ENCODE peak calls at places on chromosomes 3 and 15, in four cellular contexts. One of them, this sample, is unnamed.

GRCh38 chr3:52479037-52479875 is 15.9 kb upstream of the STAB1 start:
- DNase-seq in right lobe of liver: no peak
- DNase-seq in fibroblast of villous mesenchyme: no peak
- DNase-seq in lower lobe of right lung: no peak
- DNase-seq in this sample: no peak

GRCh38 chr3:111863942-111864341 is 4.9 kb downstream of the PHLDB2 start:
- DNase-seq in fibroblast of villous mesenchyme: no peak
- DNase-seq in lower lobe of right lung: no peak
- DNase-seq in right lobe of liver: no peak
- DNase-seq in this sample: no peak

GRCh38 chr15:66593219-66593780 is 27.5 kb upstream of the LCTL start:
- DNase-seq in lower lobe of right lung: peak
- DNase-seq in fibroblast of villous mesenchyme: peak
- DNase-seq in right lobe of liver: no peak
- DNase-seq in this sample: no peak

GRCh38 chr3:127959041-127959440 is 44.0 kb downstream of the KBTBD12 start:
- DNase-seq in lower lobe of right lung: no peak
- DNase-seq in fibroblast of villous mesenchyme: no peak
- DNase-seq in right lobe of liver: no peak
- DNase-seq in this sample: no peak

GRCh38 chr3:188524057-188524456 is 370.1 kb downstream of the LPP start:
- DNase-seq in lower lobe of right lung: no peak
- DNase-seq in right lobe of liver: no peak
- DNase-seq in fibroblast of villous mesenchyme: no peak
- DNase-seq in this sample: no peak

GRCh38 chr15:58438956-58439355 is 7.2 kb downstream of the LIPC start:
- DNase-seq in fibroblast of villous mesenchyme: peak
- DNase-seq in right lobe of liver: peak
- DNase-seq in lower lobe of right lung: no peak
- DNase-seq in this sample: peak

GRCh38 chr3:24271228-24271627 is 223.4 kb downstream of the THRB start:
- DNase-seq in lower lobe of right lung: no peak
- DNase-seq in right lobe of liver: no peak
- DNase-seq in fibroblast of villous mesenchyme: no peak
- DNase-seq in this sample: no peak

GRCh38 chr3:69326821-69327433 is 59.0 kb downstream of the FRMD4B start:
- DNase-seq in fibroblast of villous mesenchyme: no peak
- DNase-seq in right lobe of liver: no peak
- DNase-seq in lower lobe of right lung: no peak
- DNase-seq in this sample: no peak

GRCh38 chr15:64232400-64232799 is 69.6 kb upstream of the PPIB start:
- DNase-seq in lower lobe of right lung: no peak
- DNase-seq in right lobe of liver: no peak
- DNase-seq in fibroblast of villous mesenchyme: no peak
- DNase-seq in this sample: no peak

GRCh38 chr3:58696093-58696492 is 29.5 kb upstream of the FAM3D start:
- DNase-seq in right lobe of liver: no peak
- DNase-seq in fibroblast of villous mesenchyme: no peak
- DNase-seq in lower lobe of right lung: no peak
- DNase-seq in this sample: no peak

GRCh38 chr15:44215594-44215993 is 20.5 kb upstream of the FRMD5 start:
- DNase-seq in fibroblast of villous mesenchyme: peak
- DNase-seq in right lobe of liver: no peak
- DNase-seq in lower lobe of right lung: no peak
- DNase-seq in this sample: no peak

GRCh38 chr3:156488771-156489170 is 66.1 kb downstream of the SSR3 start:
- DNase-seq in lower lobe of right lung: no peak
- DNase-seq in fibroblast of villous mesenchyme: no peak
- DNase-seq in right lobe of liver: no peak
- DNase-seq in this sample: no peak

GRCh38 chr3:59655616-59656015 is 605.8 kb upstream of the CFAP20DC start:
- DNase-seq in right lobe of liver: no peak
- DNase-seq in lower lobe of right lung: no peak
- DNase-seq in fibroblast of villous mesenchyme: no peak
- DNase-seq in this sample: no peak

GRCh38 chr3:195704433-195704999 is 16.3 kb upstream of the MUC20 start:
- DNase-seq in right lobe of liver: no peak
- DNase-seq in lower lobe of right lung: no peak
- DNase-seq in fibroblast of villous mesenchyme: no peak
- DNase-seq in this sample: no peak

GRCh38 chr15:76614725-76615124 is 278.2 kb downstream of the ISL2 start:
- DNase-seq in fibroblast of villous mesenchyme: no peak
- DNase-seq in lower lobe of right lung: no peak
- DNase-seq in right lobe of liver: no peak
- DNase-seq in this sample: no peak

GRCh38 chr15:45714501-45715488 is 80.0 kb downstream of the SQOR start:
- DNase-seq in right lobe of liver: peak
- DNase-seq in lower lobe of right lung: peak
- DNase-seq in fibroblast of villous mesenchyme: peak
- DNase-seq in this sample: peak

GRCh38 chr15:99909914-99910313 is 176.7 kb upstream of the LYSMD4 start:
- DNase-seq in right lobe of liver: no peak
- DNase-seq in fibroblast of villous mesenchyme: peak
- DNase-seq in lower lobe of right lung: no peak
- DNase-seq in this sample: peak

GRCh38 chr3:76500746-76501275 is 539.1 kb upstream of the ROBO2 start:
- DNase-seq in right lobe of liver: no peak
- DNase-seq in fibroblast of villous mesenchyme: no peak
- DNase-seq in lower lobe of right lung: no peak
- DNase-seq in this sample: no peak

GRCh38 chr3:42412526-42413155 is 2.2 kb upstream of the LYZL4 start:
- DNase-seq in right lobe of liver: no peak
- DNase-seq in lower lobe of right lung: no peak
- DNase-seq in fibroblast of villous mesenchyme: no peak
- DNase-seq in this sample: no peak

GRCh38 chr15:47718474-47719440 is 1.5 kb downstream of the SEMA6D start:
- DNase-seq in lower lobe of right lung: no peak
- DNase-seq in right lobe of liver: no peak
- DNase-seq in fibroblast of villous mesenchyme: peak
- DNase-seq in this sample: peak
- H3K4me3 ChIP-seq in lower lobe of right lung: peak
- H3K4me3 ChIP-seq in right lobe of liver: peak
- H3K4me3 ChIP-seq in fibroblast of villous mesenchyme: peak
- H3K4me3 ChIP-seq in this sample: peak

GRCh38 chr15:40162552-40162951 is 1.7 kb downstream of the BUB1B start:
- DNase-seq in right lobe of liver: no peak
- DNase-seq in fibroblast of villous mesenchyme: no peak
- DNase-seq in lower lobe of right lung: no peak
- DNase-seq in this sample: no peak
- H3K4me3 ChIP-seq in right lobe of liver: no peak
- H3K4me3 ChIP-seq in fibroblast of villous mesenchyme: peak
- H3K4me3 ChIP-seq in lower lobe of right lung: no peak
- H3K4me3 ChIP-seq in this sample: no peak

GRCh38 chr3:46624976-46625490 is 12.7 kb downstream of the FAM240A start:
- DNase-seq in lower lobe of right lung: no peak
- DNase-seq in fibroblast of villous mesenchyme: no peak
- DNase-seq in right lobe of liver: no peak
- DNase-seq in this sample: no peak
- H3K4me3 ChIP-seq in lower lobe of right lung: no peak
- H3K4me3 ChIP-seq in fibroblast of villous mesenchyme: no peak
- H3K4me3 ChIP-seq in right lobe of liver: no peak
- H3K4me3 ChIP-seq in this sample: no peak

GRCh38 chr3:105367063-105367405 is 325 bp downstream of the ALCAM start:
- DNase-seq in right lobe of liver: peak
- DNase-seq in fibroblast of villous mesenchyme: no peak
- DNase-seq in lower lobe of right lung: peak
- DNase-seq in this sample: peak

GRCh38 chr3:105365536-105366301 is 990 bp upstream of the ALCAM start:
- DNase-seq in lower lobe of right lung: no peak
- DNase-seq in fibroblast of villous mesenchyme: peak
- DNase-seq in right lobe of liver: no peak
- DNase-seq in this sample: peak

GRCh38 chr3:105366302-105367062 is at the start of gene ALCAM:
- DNase-seq in right lobe of liver: peak
- DNase-seq in fibroblast of villous mesenchyme: peak
- DNase-seq in lower lobe of right lung: peak
- DNase-seq in this sample: peak

GRCh38 chr3:105364113-105364512 is 2.6 kb upstream of the ALCAM start:
- DNase-seq in right lobe of liver: no peak
- DNase-seq in fibroblast of villous mesenchyme: no peak
- DNase-seq in lower lobe of right lung: no peak
- DNase-seq in this sample: no peak

DNA sequence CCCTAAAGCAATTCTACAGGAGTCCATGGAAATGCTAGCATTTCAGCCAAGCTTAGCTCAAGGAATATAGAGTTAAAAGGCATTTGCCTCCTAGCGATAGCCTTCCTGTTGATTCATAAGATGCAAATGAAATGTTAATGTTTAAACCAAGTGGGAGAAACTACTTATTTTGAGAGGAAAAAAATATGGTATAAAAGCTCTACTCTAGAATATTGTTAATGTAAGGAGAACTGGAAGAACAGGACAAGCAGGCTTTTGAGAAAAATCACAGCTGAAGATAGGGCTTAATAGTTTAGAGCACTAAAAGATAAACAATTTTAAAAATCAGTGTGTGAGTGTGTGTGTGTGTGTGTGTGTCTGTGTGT is 1.6 kb upstream of the ALCAM start:
- DNase-seq in lower lobe of right lung: no peak
- DNase-seq in right lobe of liver: no peak
- DNase-seq in fibroblast of villous mesenchyme: no peak
- DNase-seq in this sample: no peak
- H3K4me3 ChIP-seq in lower lobe of right lung: peak
- H3K4me3 ChIP-seq in right lobe of liver: peak
- H3K4me3 ChIP-seq in fibroblast of villous mesenchyme: peak
- H3K4me3 ChIP-seq in this sample: peak